ENCODE peak calls at places on chromosomes 12 and 14, in four cellular contexts. One of them, this sample, is unnamed.

GRCh38 chr14:72714094-72714493 is 179.8 kb downstream of the DPF3 start:
- DNase-seq in A549: no peak
- DNase-seq in K562: no peak
- DNase-seq in HepG2: no peak
- DNase-seq in this sample: peak

GRCh38 chr14:71155743-71156142 is 248.5 kb downstream of the PCNX1 start:
- DNase-seq in A549: no peak
- DNase-seq in K562: no peak
- DNase-seq in HepG2: peak
- DNase-seq in this sample: no peak

GRCh38 chr12:69150796-69151127 is 88.6 kb upstream of the CPSF6 start:
- DNase-seq in A549: no peak
- DNase-seq in K562: no peak
- DNase-seq in HepG2: no peak
- DNase-seq in this sample: no peak

GRCh38 chr12:108568653-108569154 is 6.3 kb downstream of the ISCU start:
- DNase-seq in A549: no peak
- DNase-seq in K562: no peak
- DNase-seq in HepG2: no peak
- DNase-seq in this sample: peak

GRCh38 chr14:68479247-68479646 is 313.6 kb downstream of the ZFP36L1 start:
- DNase-seq in A549: no peak
- DNase-seq in K562: no peak
- DNase-seq in HepG2: no peak
- DNase-seq in this sample: no peak

GRCh38 chr12:12097821-12098688 is 27.3 kb downstream of the BCL2L14 start:
- DNase-seq in A549: no peak
- DNase-seq in K562: no peak
- DNase-seq in HepG2: no peak
- DNase-seq in this sample: no peak

GRCh38 chr12:46915082-46915481 is 89.3 kb upstream of the SLC38A4 start:
- DNase-seq in A549: no peak
- DNase-seq in K562: no peak
- DNase-seq in HepG2: no peak
- DNase-seq in this sample: no peak

GRCh38 chr12:31363416-31363809 is 37.5 kb upstream of the SINHCAF start:
- DNase-seq in A549: no peak
- DNase-seq in K562: no peak
- DNase-seq in HepG2: no peak
- DNase-seq in this sample: no peak

GRCh38 chr14:20631821-20632389 is 9.6 kb downstream of the OR6S1 start:
- DNase-seq in A549: peak
- DNase-seq in K562: peak
- DNase-seq in HepG2: peak
- DNase-seq in this sample: no peak

GRCh38 chr12:119807380-119807779 is 69.7 kb downstream of the CIT start:
- DNase-seq in A549: no peak
- DNase-seq in K562: no peak
- DNase-seq in HepG2: no peak
- DNase-seq in this sample: no peak

GRCh38 chr12:122125452-122126341 is 47.1 kb downstream of the MLXIP start:
- DNase-seq in A549: no peak
- DNase-seq in K562: no peak
- DNase-seq in HepG2: no peak
- DNase-seq in this sample: no peak

GRCh38 chr12:52147367-52147972 is 44.3 kb downstream of the KRT80 start:
- DNase-seq in A549: peak
- DNase-seq in K562: peak
- DNase-seq in HepG2: peak
- DNase-seq in this sample: no peak

GRCh38 chr14:66563731-66564130 is 55.8 kb downstream of the GPHN start:
- DNase-seq in A549: no peak
- DNase-seq in K562: no peak
- DNase-seq in HepG2: no peak
- DNase-seq in this sample: no peak

GRCh38 chr12:106127289-106128126 is 11.2 kb downstream of the NUAK1 start:
- DNase-seq in A549: peak
- DNase-seq in K562: no peak
- DNase-seq in HepG2: peak
- DNase-seq in this sample: no peak

GRCh38 chr14:105014032-105014431 is 6.9 kb downstream of the CDCA4 start:
- DNase-seq in A549: no peak
- DNase-seq in K562: no peak
- DNase-seq in HepG2: no peak
- DNase-seq in this sample: no peak

GRCh38 chr14:105014631-105015030 is 6.3 kb downstream of the CDCA4 start:
- DNase-seq in A549: no peak
- DNase-seq in K562: no peak
- DNase-seq in HepG2: no peak
- DNase-seq in this sample: no peak

GRCh38 chr14:105012171-105012985 is 8.5 kb downstream of the CDCA4 start:
- DNase-seq in A549: peak
- DNase-seq in K562: no peak
- DNase-seq in HepG2: no peak
- DNase-seq in this sample: no peak

GRCh38 chr14:105011312-105011990 is 9.4 kb downstream of the CDCA4 start:
- DNase-seq in A549: no peak
- DNase-seq in K562: no peak
- DNase-seq in HepG2: no peak
- DNase-seq in this sample: no peak

GRCh38 chr14:105013150-105013787 is 7.6 kb downstream of the CDCA4 start:
- DNase-seq in A549: no peak
- DNase-seq in K562: no peak
- DNase-seq in HepG2: no peak
- DNase-seq in this sample: no peak
- TF ChIP-seq CHD4 in A549: no peak
- TF ChIP-seq CHD4 in K562: no peak
- TF ChIP-seq CHD4 in HepG2: no peak
- TF ChIP-seq CHD4 in this sample: no peak

DNA sequence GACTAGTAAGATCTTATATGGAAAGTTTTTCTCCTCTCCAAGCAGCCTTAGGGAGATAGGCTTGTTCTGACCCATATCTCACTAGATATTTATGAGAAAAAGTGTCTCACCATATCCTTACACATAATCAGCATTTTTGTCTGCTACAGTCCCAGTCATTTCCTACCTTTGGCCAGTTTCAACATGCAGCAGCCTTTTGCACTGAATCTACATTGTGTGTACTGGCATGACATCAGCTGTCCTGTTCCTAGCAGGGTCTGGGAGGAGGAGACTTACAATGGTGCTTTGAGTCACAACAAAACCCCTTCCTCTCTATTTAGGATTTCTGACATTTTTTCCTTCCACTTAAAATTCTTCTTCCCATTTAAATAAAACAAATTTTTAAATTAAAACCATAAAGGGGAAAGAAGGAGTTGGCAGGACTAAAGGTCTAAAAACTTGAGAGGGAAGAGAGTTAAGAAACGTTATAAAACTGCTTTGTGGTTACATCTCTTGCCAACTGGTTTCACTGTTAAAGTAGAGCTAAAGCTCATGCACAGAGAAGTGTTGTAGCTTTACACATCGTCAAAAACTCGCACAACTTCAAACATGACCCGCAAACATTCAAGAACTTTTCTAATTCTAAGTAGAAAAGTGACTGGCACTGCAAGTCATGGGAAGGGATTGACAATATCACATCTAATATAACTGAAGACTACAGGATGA is 53.3 kb upstream of the CERS5 start:
- DNase-seq in A549: peak
- DNase-seq in K562: no peak
- DNase-seq in HepG2: no peak
- DNase-seq in this sample: peak
- TF ChIP-seq CHD4 in A549: no peak
- TF ChIP-seq CHD4 in K562: no peak
- TF ChIP-seq CHD4 in HepG2: no peak
- TF ChIP-seq CHD4 in this sample: no peak

DNA sequence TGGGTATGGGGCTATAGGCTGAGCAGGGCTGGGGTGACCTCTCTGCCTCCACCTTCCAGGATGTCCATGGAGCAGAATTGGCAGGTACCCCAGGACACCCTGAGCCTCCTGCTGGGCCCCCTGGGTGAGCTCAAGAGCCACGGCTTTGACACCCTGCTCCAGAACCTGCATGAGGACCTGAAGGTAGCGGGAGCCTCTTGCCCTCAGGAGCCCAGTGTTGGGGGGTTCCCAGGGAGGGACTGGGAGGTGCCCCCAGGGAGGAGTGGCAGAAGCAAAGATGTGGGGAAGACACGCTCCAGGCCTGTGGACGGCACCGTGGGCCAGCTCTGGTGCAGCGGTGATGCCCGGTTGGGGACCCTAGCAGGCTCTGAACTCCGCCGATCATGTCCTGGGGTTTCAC is 8.3 kb downstream of the TNFAIP2 start:
- DNase-seq in A549: no peak
- DNase-seq in K562: no peak
- DNase-seq in HepG2: no peak
- DNase-seq in this sample: no peak
- TF ChIP-seq CHD4 in A549: no peak
- TF ChIP-seq CHD4 in K562: no peak
- TF ChIP-seq CHD4 in HepG2: no peak
- TF ChIP-seq CHD4 in this sample: no peak

DNA sequence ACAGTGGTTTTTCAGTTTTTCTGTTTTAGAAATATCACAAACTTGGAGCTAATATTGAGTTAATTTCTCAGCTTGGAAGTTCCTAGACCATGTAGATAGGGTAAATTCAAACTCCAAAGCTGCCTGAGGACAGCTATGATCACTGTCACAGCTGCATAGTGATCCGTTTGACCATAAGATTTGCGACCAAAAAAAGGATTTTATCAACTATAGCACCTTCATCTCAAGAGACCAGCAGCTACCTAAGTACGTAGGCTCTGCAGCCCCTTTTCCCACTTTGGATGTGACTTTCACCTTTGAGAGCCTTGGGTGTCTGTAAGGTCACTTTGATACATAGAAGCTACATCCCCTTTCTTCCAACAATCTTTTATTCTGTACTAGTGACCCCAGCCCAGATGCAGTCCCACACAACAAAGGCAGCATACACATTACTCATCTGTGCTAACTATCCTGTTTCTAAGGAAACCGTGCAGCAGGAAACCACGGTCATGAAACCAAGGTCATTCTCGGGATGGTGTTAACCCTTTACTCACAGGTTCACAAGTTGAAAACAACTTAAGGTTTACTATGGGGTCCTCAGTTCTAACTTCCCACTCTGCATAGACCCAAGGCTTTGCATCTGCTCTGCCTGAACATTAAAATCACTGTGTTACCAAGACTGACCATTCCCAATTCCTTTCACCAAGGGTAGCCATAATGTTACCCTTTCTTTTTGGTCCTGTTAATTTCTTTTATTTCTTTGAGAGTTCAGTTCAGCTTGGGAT is 75.4 kb downstream of the IFT81 start:
- DNase-seq in A549: peak
- DNase-seq in K562: no peak
- DNase-seq in HepG2: peak
- DNase-seq in this sample: peak
- TF ChIP-seq CHD4 in A549: no peak
- TF ChIP-seq CHD4 in K562: no peak
- TF ChIP-seq CHD4 in HepG2: no peak
- TF ChIP-seq CHD4 in this sample: no peak

DNA sequence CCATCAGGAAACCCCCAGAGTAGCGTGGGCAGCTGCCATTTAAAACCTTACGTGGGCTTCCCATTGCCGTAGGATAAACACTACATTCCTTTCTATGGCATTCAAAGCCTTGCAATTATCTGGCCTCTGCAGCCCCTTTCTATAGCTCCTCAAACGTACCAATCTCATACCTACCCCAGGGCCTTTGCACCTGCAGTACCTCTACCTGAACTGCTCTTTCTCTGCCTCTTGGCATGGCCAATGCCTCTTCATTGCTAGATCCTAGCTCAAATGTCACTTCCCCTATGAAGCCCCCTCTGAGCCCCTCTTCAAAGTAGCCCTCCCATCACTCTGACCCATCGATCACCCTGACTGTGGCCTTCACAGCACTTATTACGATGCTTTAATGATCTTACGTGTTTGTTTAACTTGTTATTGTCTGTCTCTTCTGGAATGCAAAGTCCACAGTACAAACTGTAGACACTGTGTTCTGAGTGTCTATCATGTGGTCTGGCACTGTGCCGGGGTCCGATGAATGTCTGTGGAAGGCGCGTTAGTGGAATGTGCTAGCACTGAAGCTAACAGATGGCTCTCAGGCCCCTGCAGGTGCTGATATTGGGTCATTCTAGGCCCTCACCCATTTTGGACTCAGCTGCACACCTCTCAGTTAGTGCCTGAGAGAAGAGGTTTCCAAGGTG is 157.3 kb upstream of the NOS1 start:
- DNase-seq in A549: peak
- DNase-seq in K562: no peak
- DNase-seq in HepG2: peak
- DNase-seq in this sample: no peak
- TF ChIP-seq CHD4 in A549: no peak
- TF ChIP-seq CHD4 in K562: no peak
- TF ChIP-seq CHD4 in HepG2: peak
- TF ChIP-seq CHD4 in this sample: no peak

GRCh38 chr14:101118746-101119610 is 215.5 kb upstream of the RTL1 start:
- DNase-seq in A549: no peak
- DNase-seq in K562: no peak
- DNase-seq in HepG2: no peak
- DNase-seq in this sample: no peak

GRCh38 chr14:101120636-101121398 is 217.3 kb upstream of the RTL1 start:
- DNase-seq in A549: no peak
- DNase-seq in K562: no peak
- DNase-seq in HepG2: no peak
- DNase-seq in this sample: no peak

GRCh38 chr14:101121399-101122113 is 218.0 kb upstream of the RTL1 start:
- DNase-seq in A549: no peak
- DNase-seq in K562: no peak
- DNase-seq in HepG2: no peak
- DNase-seq in this sample: no peak

GRCh38 chr14:101122114-101122854 is 218.8 kb upstream of the RTL1 start:
- DNase-seq in A549: no peak
- DNase-seq in K562: no peak
- DNase-seq in HepG2: no peak
- DNase-seq in this sample: no peak

DNA sequence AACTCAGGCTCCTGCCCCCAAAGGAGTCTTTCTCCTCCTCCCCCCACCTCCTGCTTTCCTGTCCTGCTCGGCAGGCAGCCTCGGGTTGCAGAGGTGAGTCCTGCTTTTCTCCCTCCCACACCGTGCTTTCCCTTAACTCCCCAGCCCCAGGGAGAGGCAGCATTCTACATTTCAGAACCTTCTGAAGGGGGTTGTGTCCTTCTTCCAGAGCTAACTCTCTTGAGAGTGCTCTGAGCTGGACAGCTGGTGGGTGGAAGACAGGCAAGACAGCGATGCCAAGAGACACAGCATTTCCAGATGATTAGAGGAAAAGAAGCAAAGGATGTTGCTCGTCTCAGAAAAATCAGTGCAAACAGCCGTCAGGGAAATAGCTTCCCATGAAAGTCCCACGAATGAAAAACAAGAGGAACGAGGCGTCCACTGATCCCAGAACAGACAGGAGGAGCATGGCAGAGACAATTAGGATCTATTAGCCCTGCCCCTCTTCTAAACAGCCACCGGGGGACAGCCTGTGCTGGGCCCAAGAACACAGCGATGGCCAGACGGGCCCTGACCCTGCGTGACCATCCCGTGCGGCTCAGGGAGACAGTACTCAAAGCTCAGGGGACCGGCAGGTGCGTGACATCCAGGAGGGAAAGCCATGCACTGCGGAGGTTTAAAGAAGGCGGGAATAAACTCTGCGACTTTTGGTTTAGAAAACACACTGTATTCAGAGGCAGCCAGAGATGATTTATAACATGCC is 216.5 kb upstream of the RTL1 start:
- DNase-seq in A549: no peak
- DNase-seq in K562: no peak
- DNase-seq in HepG2: no peak
- DNase-seq in this sample: no peak
- TF ChIP-seq CHD4 in A549: no peak
- TF ChIP-seq CHD4 in K562: no peak
- TF ChIP-seq CHD4 in HepG2: no peak
- TF ChIP-seq CHD4 in this sample: no peak